ENCODE peak calls at places on chromosomes 11 and 22, in eight cellular contexts. E is MG63; C is GF-D8; I is stimulated activated CD4-positive, alpha-beta T cell treated with anti-CD3 and anti-CD28 coated beads, Interleukin-2, amount 100 ng/mL, for 48 hours; Y is NCI-H1417; H is mammary epithelial cell; J is fibroblast of pulmonary artery; T is NCI-H2107. O is an unnamed sample.

GRCh38 chr11:73784080-73784634 is 3.5 kb upstream of the MRPL48 start:
- DNase-seq in C (peak), J (no peak), Y (peak), I (no peak), E (no peak), T (peak), H (no peak), O (no peak)

GRCh38 chr22:39947488-39948216 is 12.5 kb upstream of the TMA7B start:
- DNase-seq in E (no peak), I (no peak), T (no peak), H (no peak), J (no peak), C (no peak), Y (peak), O (no peak)

GRCh38 chr11:650482-650881 is 13.4 kb downstream of the DRD4 start:
- DNase-seq in I (no peak), T (no peak), Y (no peak), J (no peak), H (no peak), E (peak), C (no peak), O (no peak)

GRCh38 chr11:47607380-47607779 is 13.2 kb upstream of the C1QTNF4 start:
- DNase-seq in J (peak), E (peak), I (no peak), C (no peak), T (no peak), H (peak), Y (no peak), O (no peak)

GRCh38 chr11:335779-336665 is 15.4 kb upstream of the IFITM3 start:
- DNase-seq in T (no peak), I (no peak), H (no peak), J (peak), Y (no peak), E (no peak), C (peak), O (no peak)

GRCh38 chr11:36195496-36196346 is 93.5 kb downstream of the COMMD9 start:
- DNase-seq in E (no peak), Y (no peak), T (no peak), J (peak), H (no peak), C (no peak), I (no peak), O (no peak)

GRCh38 chr11:3823303-3823702 is 14.9 kb downstream of the PGAP2 start:
- DNase-seq in I (no peak), T (no peak), E (peak), Y (no peak), J (peak), H (peak), C (no peak), O (no peak)

GRCh38 chr22:17922925-17923898 is 101.1 kb downstream of the MICAL3 start:
- DNase-seq in J (peak), I (no peak), H (no peak), Y (no peak), C (no peak), E (peak), T (no peak), O (no peak)

GRCh38 chr11:12755510-12755909 is 81.3 kb downstream of the TEAD1 start:
- DNase-seq in T (no peak), I (no peak), E (no peak), Y (no peak), H (peak), J (no peak), C (no peak), O (no peak)

GRCh38 chr11:128592454-128592853 is 5.1 kb upstream of the ETS1 start:
- DNase-seq in C (no peak), H (no peak), T (no peak), J (no peak), I (no peak), E (no peak), Y (no peak), O (no peak)

GRCh38 chr11:3853545-3853842 is 2.0 kb upstream of the STIM1 start:
- DNase-seq in C (no peak), I (no peak), E (no peak), Y (no peak), T (no peak), H (no peak), J (no peak), O (no peak)

GRCh38 chr11:10351768-10352641 is 47.1 kb downstream of the ADM start:
- DNase-seq in Y (peak), T (peak), I (no peak), E (peak), C (no peak), H (peak), J (peak), O (no peak)

GRCh38 chr22:31486951-31487350 is 2.7 kb downstream of the EIF4ENIF1 start:
- DNase-seq in Y (no peak), E (no peak), H (no peak), C (no peak), T (no peak), I (no peak), J (no peak), O (no peak)

GRCh38 chr11:118230088-118230487 is 5.3 kb upstream of the JAML start:
- DNase-seq in H (no peak), T (no peak), J (no peak), C (no peak), Y (no peak), E (no peak), I (no peak), O (no peak)

GRCh38 chr11:78074756-78075155 is 4.9 kb downstream of the NDUFC2 start:
- DNase-seq in I (no peak), T (no peak), H (no peak), E (no peak), Y (peak), C (no peak), J (no peak), O (no peak)

GRCh38 chr22:20741634-20742581 is 32.0 kb upstream of the SERPIND1 start:
- DNase-seq in T (no peak), H (peak), J (peak), Y (no peak), I (peak), E (no peak), C (no peak), O (no peak)

GRCh38 chr11:63343130-63343529 is 26.5 kb upstream of the SLC22A9 start:
- DNase-seq in H (no peak), J (no peak), C (no peak), Y (no peak), I (no peak), E (no peak), T (no peak), O (no peak)

GRCh38 chr11:27064086-27064485 is 23.5 kb downstream of the BBOX1 start:
- DNase-seq in H (no peak), C (no peak), Y (no peak), J (no peak), E (no peak), I (no peak), T (no peak), O (no peak)

GRCh38 chr11:76666408-76666807 is 4.1 kb downstream of the LRRC32 start:
- DNase-seq in I (no peak), E (no peak), Y (no peak), J (peak), H (no peak), T (no peak), C (no peak), O (no peak)

GRCh38 chr11:14411818-14412217 is 52.8 kb upstream of the RRAS2 start:
- DNase-seq in T (no peak), H (peak), E (peak), I (no peak), J (peak), C (no peak), Y (no peak), O (no peak)

GRCh38 chr11:35412285-35412684 is 7.1 kb downstream of the SLC1A2 start:
- DNase-seq in H (no peak), T (no peak), E (no peak), I (no peak), J (peak), C (no peak), Y (no peak), O (no peak)

GRCh38 chr11:60966867-60967266 is 4.6 kb upstream of the CD6 start:
- DNase-seq in C (no peak), E (no peak), T (no peak), I (no peak), H (no peak), Y (no peak), J (no peak), O (no peak)

GRCh38 chr11:629237-629583 is 2.2 kb upstream of the SCT start:
- DNase-seq in T (no peak), I (no peak), C (no peak), H (no peak), Y (no peak), E (no peak), J (no peak), O (no peak)